ENCODE peak calls at places on chromosomes 2 and 18, in seven cellular contexts. One of them, this sample, is unnamed.

GRCh38 chr2:30820381-30821055 is 13.3 kb upstream of the CAPN13 start:
- DNase-seq in astrocyte: no peak
- DNase-seq in heart right ventricle: no peak
- DNase-seq in adrenal gland: no peak
- DNase-seq in Panc1: no peak
- DNase-seq in GM12878: no peak
- DNase-seq in right cardiac atrium: no peak
- DNase-seq in this sample: no peak

GRCh38 chr18:45954070-45954712 is 12.9 kb downstream of the EPG5 start:
- DNase-seq in astrocyte: peak; percentile 94
- DNase-seq in heart right ventricle: no peak
- DNase-seq in adrenal gland: no peak
- DNase-seq in Panc1: no peak
- DNase-seq in GM12878: no peak
- DNase-seq in right cardiac atrium: no peak
- DNase-seq in this sample: no peak

GRCh38 chr2:220619525-220620267 is 952.4 kb downstream of the EPHA4 start:
- DNase-seq in astrocyte: peak; percentile 80
- DNase-seq in heart right ventricle: no peak
- DNase-seq in adrenal gland: no peak
- DNase-seq in Panc1: peak; percentile 83
- DNase-seq in GM12878: no peak
- DNase-seq in right cardiac atrium: no peak
- DNase-seq in this sample: peak; percentile 28

GRCh38 chr2:3464401-3465005 is 54.8 kb downstream of the ADI1 start:
- DNase-seq in astrocyte: no peak
- DNase-seq in heart right ventricle: no peak
- DNase-seq in adrenal gland: no peak
- DNase-seq in Panc1: no peak
- DNase-seq in GM12878: no peak
- DNase-seq in right cardiac atrium: no peak
- DNase-seq in this sample: no peak

GRCh38 chr2:142874293-142874814 is 3.1 kb upstream of the KYNU start:
- DNase-seq in astrocyte: peak; percentile 81
- DNase-seq in heart right ventricle: no peak
- DNase-seq in adrenal gland: no peak
- DNase-seq in Panc1: peak; percentile 67
- DNase-seq in GM12878: no peak
- DNase-seq in right cardiac atrium: peak; percentile 20
- DNase-seq in this sample: peak; percentile 58

GRCh38 chr2:74502720-74503505 is 3.5 kb upstream of the LBX2 start:
- DNase-seq in astrocyte: peak; percentile 67
- DNase-seq in heart right ventricle: peak; percentile 83
- DNase-seq in adrenal gland: peak; percentile 70
- DNase-seq in Panc1: no peak
- DNase-seq in GM12878: no peak
- DNase-seq in right cardiac atrium: peak; percentile 91
- DNase-seq in this sample: peak; percentile 87

GRCh38 chr2:86398500-86398899 is 42.7 kb upstream of the KDM3A start:
- DNase-seq in astrocyte: peak; percentile 55
- DNase-seq in heart right ventricle: no peak
- DNase-seq in adrenal gland: no peak
- DNase-seq in Panc1: no peak
- DNase-seq in GM12878: no peak
- DNase-seq in right cardiac atrium: no peak
- DNase-seq in this sample: no peak

GRCh38 chr2:101253013-101253712 is 477 bp downstream of the CNOT11 start:
- DNase-seq in astrocyte: peak; percentile 57
- DNase-seq in heart right ventricle: peak; percentile 50
- DNase-seq in adrenal gland: peak; percentile 62
- DNase-seq in Panc1: no peak
- DNase-seq in GM12878: no peak
- DNase-seq in right cardiac atrium: peak; percentile 61
- DNase-seq in this sample: peak; percentile 78

GRCh38 chr2:38216886-38217285 is 140.9 kb upstream of the CYP1B1 start:
- DNase-seq in astrocyte: no peak
- DNase-seq in heart right ventricle: no peak
- DNase-seq in adrenal gland: no peak
- DNase-seq in Panc1: no peak
- DNase-seq in GM12878: no peak
- DNase-seq in right cardiac atrium: no peak
- DNase-seq in this sample: no peak

GRCh38 chr2:23662941-23663729 is 263.8 kb downstream of the ATAD2B start:
- DNase-seq in astrocyte: no peak
- DNase-seq in heart right ventricle: peak; percentile 26
- DNase-seq in adrenal gland: peak; percentile 51
- DNase-seq in Panc1: no peak
- DNase-seq in GM12878: no peak
- DNase-seq in right cardiac atrium: peak; percentile 58
- DNase-seq in this sample: no peak

GRCh38 chr18:26863122-26863879 is 2.2 kb downstream of the AQP4 start:
- DNase-seq in astrocyte: no peak
- DNase-seq in heart right ventricle: peak; percentile 61
- DNase-seq in adrenal gland: peak; percentile 47
- DNase-seq in Panc1: no peak
- DNase-seq in GM12878: no peak
- DNase-seq in right cardiac atrium: peak; percentile 80
- DNase-seq in this sample: peak; percentile 92

GRCh38 chr2:185757356-185757755 is 18.8 kb downstream of the FSIP2 start:
- DNase-seq in astrocyte: peak; percentile 32
- DNase-seq in heart right ventricle: no peak
- DNase-seq in adrenal gland: no peak
- DNase-seq in Panc1: no peak
- DNase-seq in GM12878: no peak
- DNase-seq in right cardiac atrium: no peak
- DNase-seq in this sample: no peak

GRCh38 chr2:205769494-205769848 is 87.2 kb downstream of the NRP2 start:
- DNase-seq in astrocyte: peak; percentile 95
- DNase-seq in heart right ventricle: no peak
- DNase-seq in adrenal gland: no peak
- DNase-seq in Panc1: no peak
- DNase-seq in GM12878: no peak
- DNase-seq in right cardiac atrium: no peak
- DNase-seq in this sample: no peak

GRCh38 chr2:72605836-72606442 is 219.9 kb downstream of the EXOC6B start:
- DNase-seq in astrocyte: no peak
- DNase-seq in heart right ventricle: no peak
- DNase-seq in adrenal gland: no peak
- DNase-seq in Panc1: no peak
- DNase-seq in GM12878: no peak
- DNase-seq in right cardiac atrium: no peak
- DNase-seq in this sample: no peak

GRCh38 chr18:63336366-63337099 is 17.0 kb upstream of the BCL2 start:
- DNase-seq in astrocyte: peak; percentile 90
- DNase-seq in heart right ventricle: no peak
- DNase-seq in adrenal gland: no peak
- DNase-seq in Panc1: no peak
- DNase-seq in GM12878: no peak
- DNase-seq in right cardiac atrium: no peak
- DNase-seq in this sample: no peak

GRCh38 chr2:40315684-40316083 is 136.2 kb downstream of the SLC8A1 start:
- DNase-seq in astrocyte: peak; percentile 68
- DNase-seq in heart right ventricle: peak; percentile 28
- DNase-seq in adrenal gland: peak; percentile 46
- DNase-seq in Panc1: no peak
- DNase-seq in GM12878: no peak
- DNase-seq in right cardiac atrium: no peak
- DNase-seq in this sample: peak; percentile 26

GRCh38 chr2:120952318-120952717 is 216.7 kb downstream of the GLI2 start:
- DNase-seq in astrocyte: peak; percentile 74
- DNase-seq in heart right ventricle: no peak
- DNase-seq in adrenal gland: no peak
- DNase-seq in Panc1: no peak
- DNase-seq in GM12878: no peak
- DNase-seq in right cardiac atrium: no peak
- DNase-seq in this sample: no peak

GRCh38 chr2:173571021-173571821 is 216.5 kb downstream of the CDCA7 start:
- DNase-seq in astrocyte: no peak
- DNase-seq in heart right ventricle: no peak
- DNase-seq in adrenal gland: no peak
- DNase-seq in Panc1: peak; percentile 30
- DNase-seq in GM12878: no peak
- DNase-seq in right cardiac atrium: no peak
- DNase-seq in this sample: no peak

GRCh38 chr2:46329803-46330775 is 32.9 kb downstream of the EPAS1 start:
- DNase-seq in astrocyte: peak; percentile 96
- DNase-seq in heart right ventricle: no peak
- DNase-seq in adrenal gland: no peak
- DNase-seq in Panc1: no peak
- DNase-seq in GM12878: no peak
- DNase-seq in right cardiac atrium: no peak
- DNase-seq in this sample: no peak

GRCh38 chr2:46327627-46328026 is 30.4 kb downstream of the EPAS1 start:
- DNase-seq in astrocyte: no peak
- DNase-seq in heart right ventricle: no peak
- DNase-seq in adrenal gland: no peak
- DNase-seq in Panc1: no peak
- DNase-seq in GM12878: no peak
- DNase-seq in right cardiac atrium: no peak
- DNase-seq in this sample: no peak

GRCh38 chr2:46326231-46326980 is 29.2 kb downstream of the EPAS1 start:
- DNase-seq in astrocyte: no peak
- DNase-seq in heart right ventricle: no peak
- DNase-seq in adrenal gland: no peak
- DNase-seq in Panc1: no peak
- DNase-seq in GM12878: no peak
- DNase-seq in right cardiac atrium: no peak
- DNase-seq in this sample: no peak

GRCh38 chr2:46329340-46329739 is 32.1 kb downstream of the EPAS1 start:
- DNase-seq in astrocyte: no peak
- DNase-seq in heart right ventricle: no peak
- DNase-seq in adrenal gland: no peak
- DNase-seq in Panc1: no peak
- DNase-seq in GM12878: no peak
- DNase-seq in right cardiac atrium: no peak
- DNase-seq in this sample: no peak

GRCh38 chr2:46328316-46328715 is 31.1 kb downstream of the EPAS1 start:
- DNase-seq in astrocyte: no peak
- DNase-seq in heart right ventricle: no peak
- DNase-seq in adrenal gland: no peak
- DNase-seq in Panc1: no peak
- DNase-seq in GM12878: no peak
- DNase-seq in right cardiac atrium: no peak
- DNase-seq in this sample: no peak
- H3K4me1 ChIP-seq in astrocyte: peaks cover 37% of the 10 kb centered on the region
- H3K4me1 ChIP-seq in heart right ventricle: peaks cover 89% of the 10 kb centered on the region
- H3K4me1 ChIP-seq in adrenal gland: peaks cover 7% of the 10 kb centered on the region
- H3K4me1 ChIP-seq in Panc1: peaks cover 59% of the 10 kb centered on the region
- H3K4me1 ChIP-seq in GM12878: no peaks in the 10 kb centered on the region
- H3K4me1 ChIP-seq in right cardiac atrium: peaks cover 55% of the 10 kb centered on the region
- H3K4me1 ChIP-seq in this sample: peaks cover 55% of the 10 kb centered on the region

GRCh38 chr2:223548194-223548593 is 54.0 kb downstream of the SCG2 start:
- DNase-seq in astrocyte: peak; percentile 18
- DNase-seq in heart right ventricle: no peak
- DNase-seq in adrenal gland: no peak
- DNase-seq in Panc1: no peak
- DNase-seq in GM12878: no peak
- DNase-seq in right cardiac atrium: no peak
- DNase-seq in this sample: no peak
- H3K4me1 ChIP-seq in astrocyte: peaks cover 18% of the 10 kb centered on the region
- H3K4me1 ChIP-seq in heart right ventricle: no peaks in the 10 kb centered on the region
- H3K4me1 ChIP-seq in adrenal gland: no peaks in the 10 kb centered on the region
- H3K4me1 ChIP-seq in Panc1: peaks cover 24% of the 10 kb centered on the region
- H3K4me1 ChIP-seq in GM12878: no peaks in the 10 kb centered on the region
- H3K4me1 ChIP-seq in right cardiac atrium: no peaks in the 10 kb centered on the region
- H3K4me1 ChIP-seq in this sample: no peaks in the 10 kb centered on the region

GRCh38 chr2:152879275-152879674 is 160.9 kb downstream of the ARL6IP6 start:
- DNase-seq in astrocyte: no peak
- DNase-seq in heart right ventricle: no peak
- DNase-seq in adrenal gland: no peak
- DNase-seq in Panc1: no peak
- DNase-seq in GM12878: no peak
- DNase-seq in right cardiac atrium: no peak
- DNase-seq in this sample: no peak

GRCh38 chr2:152884088-152884487 is 165.7 kb downstream of the ARL6IP6 start:
- DNase-seq in astrocyte: no peak
- DNase-seq in heart right ventricle: no peak
- DNase-seq in adrenal gland: no peak
- DNase-seq in Panc1: no peak
- DNase-seq in GM12878: no peak
- DNase-seq in right cardiac atrium: no peak
- DNase-seq in this sample: no peak
- H3K4me1 ChIP-seq in astrocyte: no peaks in the 10 kb centered on the region
- H3K4me1 ChIP-seq in heart right ventricle: no peaks in the 10 kb centered on the region
- H3K4me1 ChIP-seq in adrenal gland: no peaks in the 10 kb centered on the region
- H3K4me1 ChIP-seq in Panc1: no peaks in the 10 kb centered on the region
- H3K4me1 ChIP-seq in GM12878: no peaks in the 10 kb centered on the region
- H3K4me1 ChIP-seq in right cardiac atrium: no peaks in the 10 kb centered on the region
- H3K4me1 ChIP-seq in this sample: no peaks in the 10 kb centered on the region

GRCh38 chr2:47088371-47089082 is 66.6 kb downstream of the STPG4 start:
- DNase-seq in astrocyte: peak; percentile 58
- DNase-seq in heart right ventricle: peak; percentile 75
- DNase-seq in adrenal gland: no peak
- DNase-seq in Panc1: no peak
- DNase-seq in GM12878: no peak
- DNase-seq in right cardiac atrium: no peak
- DNase-seq in this sample: no peak

GRCh38 chr2:47086571-47086970 is 68.5 kb downstream of the STPG4 start:
- DNase-seq in astrocyte: peak; percentile 64
- DNase-seq in heart right ventricle: no peak
- DNase-seq in adrenal gland: no peak
- DNase-seq in Panc1: no peak
- DNase-seq in GM12878: no peak
- DNase-seq in right cardiac atrium: no peak
- DNase-seq in this sample: no peak

GRCh38 chr2:47089083-47089464 is 66.0 kb downstream of the STPG4 start:
- DNase-seq in astrocyte: peak; percentile 66
- DNase-seq in heart right ventricle: no peak
- DNase-seq in adrenal gland: no peak
- DNase-seq in Panc1: no peak
- DNase-seq in GM12878: no peak
- DNase-seq in right cardiac atrium: no peak
- DNase-seq in this sample: no peak

GRCh38 chr2:47086054-47086471 is 69.0 kb downstream of the STPG4 start:
- DNase-seq in astrocyte: no peak
- DNase-seq in heart right ventricle: no peak
- DNase-seq in adrenal gland: no peak
- DNase-seq in Panc1: no peak
- DNase-seq in GM12878: no peak
- DNase-seq in right cardiac atrium: no peak
- DNase-seq in this sample: no peak

GRCh38 chr2:47087051-47087450 is 68.1 kb downstream of the STPG4 start:
- DNase-seq in astrocyte: no peak
- DNase-seq in heart right ventricle: no peak
- DNase-seq in adrenal gland: no peak
- DNase-seq in Panc1: no peak
- DNase-seq in GM12878: no peak
- DNase-seq in right cardiac atrium: no peak
- DNase-seq in this sample: no peak
- H3K4me1 ChIP-seq in astrocyte: peaks cover 31% of the 10 kb centered on the region
- H3K4me1 ChIP-seq in heart right ventricle: peaks cover 49% of the 10 kb centered on the region
- H3K4me1 ChIP-seq in adrenal gland: peaks cover 5% of the 10 kb centered on the region
- H3K4me1 ChIP-seq in Panc1: no peaks in the 10 kb centered on the region
- H3K4me1 ChIP-seq in GM12878: no peaks in the 10 kb centered on the region
- H3K4me1 ChIP-seq in right cardiac atrium: peaks cover 18% of the 10 kb centered on the region
- H3K4me1 ChIP-seq in this sample: peaks cover 49% of the 10 kb centered on the region

This sample was measured in stomach.